ENCODE peak calls at places on chromosomes 2 and 18, in five cellular contexts. W, E, H, D and X are unnamed samples.

GRCh38 chr18:51621103-51621969 is 423.9 kb upstream of the MEX3C start:
- DNase-seq in W (no peak), E (peak; percentile 42), H (no peak), D (peak; percentile 39), X (peak; percentile 63)

GRCh38 chr2:112343827-112344585 is 68.6 kb downstream of the ZC3H6 start:
- DNase-seq in W (no peak), E (no peak), H (peak; percentile 3), D (no peak), X (peak; percentile 60)

GRCh38 chr2:175206866-175207265 is 25.4 kb upstream of the ATP5MC3 start:
- DNase-seq in W (no peak), E (no peak), H (no peak), D (no peak), X (no peak)

GRCh38 chr2:150526827-150527226 is 39.4 kb upstream of the RND3 start:
- DNase-seq in W (no peak), E (peak; percentile 84), H (peak; percentile 82), D (peak; percentile 97), X (peak; percentile 95)

GRCh38 chr2:29766191-29766590 is 155.2 kb downstream of the ALK start:
- DNase-seq in W (no peak), E (no peak), H (no peak), D (peak; percentile 88), X (no peak)

GRCh38 chr2:48725696-48726494 is 29.6 kb downstream of the LHCGR start:
- DNase-seq in W (no peak), E (no peak), H (no peak), D (no peak), X (no peak)

GRCh38 chr2:71154798-71155197 is 24.4 kb downstream of the MPHOSPH10 start:
- DNase-seq in W (no peak), E (peak; percentile 20), H (no peak), D (no peak), X (no peak)

GRCh38 chr18:62370386-62370785 is 45.3 kb downstream of the TNFRSF11A start:
- DNase-seq in W (no peak), E (no peak), H (no peak), D (no peak), X (no peak)

GRCh38 chr18:76496200-76496890 is 1.3 kb upstream of the ZNF516 start:
- DNase-seq in W (peak; percentile 85), E (no peak), H (no peak), D (peak; percentile 80), X (peak; percentile 82)

GRCh38 chr2:238902285-238902684 is 54.4 kb downstream of the TWIST2 start:
- DNase-seq in W (no peak), E (no peak), H (no peak), D (no peak), X (no peak)

GRCh38 chr2:160358051-160358450 is 135.6 kb downstream of the RBMS1 start:
- DNase-seq in W (no peak), E (no peak), H (no peak), D (peak; percentile 72), X (no peak)

GRCh38 chr2:109259671-109260070 is 130.7 kb downstream of the SH3RF3 start:
- DNase-seq in W (no peak), E (no peak), H (no peak), D (no peak), X (no peak)

GRCh38 chr2:11748018-11748860 is 1.8 kb downstream of the LPIN1 start:
- DNase-seq in W (no peak), E (no peak), H (no peak), D (no peak), X (no peak)

GRCh38 chr2:160371251-160372009 is 122.2 kb downstream of the RBMS1 start:
- DNase-seq in W (no peak), E (no peak), H (no peak), D (peak; percentile 55), X (no peak)

GRCh38 chr2:16622399-16622968 is 43.1 kb downstream of the CYRIA start:
- DNase-seq in W (no peak), E (no peak), H (no peak), D (peak; percentile 28), X (no peak)

GRCh38 chr18:48540329-48541025 is 1.6 kb downstream of the CTIF start:
- DNase-seq in W (peak; percentile 81), E (no peak), H (no peak), D (peak; percentile 63), X (peak; percentile 58)

GRCh38 chr2:11123856-11124759 is 31.2 kb upstream of the SLC66A3 start:
- DNase-seq in W (peak; percentile 76), E (no peak), H (no peak), D (peak; percentile 27), X (peak; percentile 41)

GRCh38 chr2:122193622-122194021 is 438.2 kb downstream of the TSN start:
- DNase-seq in W (no peak), E (no peak), H (no peak), D (no peak), X (no peak)

GRCh38 chr2:85380048-85380447 is 25.5 kb downstream of the ELMOD3 start:
- DNase-seq in W (no peak), E (no peak), H (no peak), D (no peak), X (no peak)

GRCh38 chr2:636649-637405 is 40.4 kb downstream of the TMEM18 start:
- DNase-seq in W (peak; percentile 78), E (no peak), H (peak; percentile 17), D (peak; percentile 37), X (peak; percentile 69)

GRCh38 chr2:14633451-14634211 is 1.1 kb downstream of the LRATD1 start:
- DNase-seq in W (peak; percentile 54), E (no peak), H (no peak), D (no peak), X (no peak)

GRCh38 chr2:39399570-39399969 is 37.5 kb downstream of the MAP4K3 start:
- DNase-seq in W (no peak), E (no peak), H (no peak), D (peak; percentile 25), X (no peak)

GRCh38 chr2:171787333-171788072 is 100.2 kb downstream of the DYNC1I2 start:
- DNase-seq in W (no peak), E (no peak), H (no peak), D (no peak), X (no peak)

GRCh38 chr2:10043256-10043905 is at the start of gene KLF11:
- DNase-seq in W (peak; percentile 96), E (peak; percentile 30), H (no peak), D (peak; percentile 81), X (peak; percentile 83)

GRCh38 chr2:235073938-235074337 is 122.1 kb downstream of the SH3BP4 start:
- DNase-seq in W (no peak), E (no peak), H (no peak), D (no peak), X (no peak)

GRCh38 chr2:113061896-113062770 is 3.1 kb downstream of the IL36RN start:
- DNase-seq in W (no peak), E (no peak), H (no peak), D (no peak), X (no peak)

GRCh38 chr2:231674587-231675334 is 33.6 kb upstream of the PTMA start:
- DNase-seq in W (peak; percentile 86), E (no peak), H (no peak), D (peak; percentile 41), X (peak; percentile 57)

GRCh38 chr2:162333968-162334367 is 10.0 kb upstream of the GCA start:
- DNase-seq in W (no peak), E (no peak), H (no peak), D (no peak), X (no peak)

GRCh38 chr2:119354860-119355259 is 11.8 kb downstream of the C2orf76 start:
- DNase-seq in W (no peak), E (no peak), H (no peak), D (no peak), X (no peak)

GRCh38 chr2:113217455-113218282 is 43.9 kb downstream of the PSD4 start:
- DNase-seq in W (no peak), E (no peak), H (no peak), D (peak; percentile 39), X (no peak)

GRCh38 chr2:112947374-112947773 is 30.4 kb upstream of the IL36G start:
- DNase-seq in W (no peak), E (no peak), H (no peak), D (no peak), X (no peak)

GRCh38 chr18:24850532-24850931 is 390.1 kb downstream of the HRH4 start:
- DNase-seq in W (no peak), E (no peak), H (no peak), D (no peak), X (no peak)

GRCh38 chr2:177285892-177286715 is 21.6 kb upstream of the NFE2L2 start:
- DNase-seq in W (no peak), E (no peak), H (no peak), D (no peak), X (no peak)

GRCh38 chr2:233793465-233794127 is 15.5 kb downstream of the MROH2A start:
- DNase-seq in W (no peak), E (no peak), H (no peak), D (no peak), X (no peak)

GRCh38 chr2:120851116-120851773 is 115.6 kb downstream of the GLI2 start:
- DNase-seq in W (peak; percentile 36), E (no peak), H (no peak), D (no peak), X (no peak)

GRCh38 chr2:117957616-117958015 is 56.3 kb downstream of the CCDC93 start:
- DNase-seq in W (no peak), E (no peak), H (no peak), D (no peak), X (no peak)

GRCh38 chr2:126953483-126953882 is 54.8 kb downstream of the TEX51 start:
- DNase-seq in W (no peak), E (no peak), H (no peak), D (no peak), X (no peak)
- H3K4me3 ChIP-seq in W (no peak overlapping the region), E (no peak overlapping the region), H (no peak overlapping the region), D (no peak overlapping the region), X (no peak overlapping the region)

GRCh38 chr2:43214253-43214652 is 12.2 kb downstream of the ZFP36L2 start:
- DNase-seq in W (peak; percentile 46), E (no peak), H (no peak), D (no peak), X (no peak)
- TF ChIP-seq CTCF in W (no peak), E (no peak), H (no peak), D (no peak), X (no peak)

GRCh38 chr18:78983530-78983929 is 3.9 kb downstream of the SALL3 start:
- DNase-seq in W (no peak), E (no peak), H (no peak), D (peak; percentile 37), X (no peak)
- H3K4me3 ChIP-seq in W (no peak overlapping the region), E (no peak overlapping the region), H (no peak overlapping the region), D (no peak overlapping the region), X (no peak overlapping the region)

GRCh38 chr18:5237723-5238370 is 40.8 kb upstream of the AKAIN1 start:
- DNase-seq in W (peak; percentile 94), E (peak; percentile 36), H (peak; percentile 52), D (peak; percentile 93), X (peak; percentile 86)
- TF ChIP-seq CTCF in W (no peak), E (peak; percentile 16), H (no peak), D (peak; percentile 39), X (peak; percentile 60)

DNA sequence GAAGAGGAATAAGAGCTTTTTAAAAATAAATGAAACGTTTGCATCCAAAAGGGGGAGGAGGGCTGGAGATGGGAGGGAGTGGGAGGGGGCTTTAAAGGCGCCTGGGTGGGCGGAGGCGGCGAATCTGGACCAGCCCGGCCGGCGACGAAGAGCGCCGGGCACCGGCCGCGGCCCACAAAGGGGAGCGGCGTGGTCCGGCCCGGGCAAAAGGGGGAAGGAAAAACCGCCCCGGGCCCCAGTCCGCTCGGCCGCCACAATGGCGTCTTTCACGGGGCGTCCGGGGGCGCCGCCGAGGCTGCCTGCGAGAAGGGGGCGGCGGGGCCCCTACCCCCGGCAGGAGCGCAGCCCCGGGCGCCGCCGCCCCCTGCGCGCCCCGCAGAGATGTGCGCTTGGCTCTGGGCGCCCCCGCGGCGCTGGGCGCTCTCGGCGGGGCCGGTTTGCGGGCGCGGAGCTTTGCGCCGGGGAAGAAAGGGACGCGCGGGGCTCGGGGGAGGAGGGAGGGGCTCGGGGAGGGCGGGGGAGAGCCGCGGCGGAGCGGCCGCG is 108.1 kb upstream of the KCTD1 start:
- DNase-seq in W (no peak), E (no peak), H (no peak), D (no peak), X (no peak)
- H3K4me3 ChIP-seq in W (peak overlapping the region; percentile 74), E (peak overlapping the region; percentile 62), H (peak overlapping the region; percentile 50), D (peak overlapping the region; percentile 45), X (peak overlapping the region; percentile 67)